ENCODE peak calls at places on chromosomes 4 and X, in five cellular contexts. I is IMR-90, Q is GM23248, S is HCT116, N is mesendoderm. F is an unnamed sample.

GRCh38 chrX:116384406-116384805 is 52.0 kb upstream of the SLC6A14 start:
- DNase-seq in I (peak; percentile 0), Q (peak; percentile 77), S (no peak), N (no peak), F (no peak)

GRCh38 chr4:7190668-7191545 is 1.4 kb upstream of the SORCS2 start:
- DNase-seq in I (no peak), Q (no peak), S (no peak), N (no peak), F (no peak)

GRCh38 chrX:71533850-71534515 is 1.1 kb downstream of the OGT start:
- DNase-seq in I (peak; percentile 32), Q (peak; percentile 59), S (no peak), N (peak; percentile 68), F (peak; percentile 52)

GRCh38 chr4:53924333-53925049 is 139.9 kb downstream of the CHIC2 start:
- DNase-seq in I (no peak), Q (no peak), S (no peak), N (peak; percentile 28), F (no peak)

GRCh38 chrX:91414710-91415109 is 19.9 kb upstream of the PABPC5 start:
- DNase-seq in I (no peak), Q (peak; percentile 51), S (no peak), N (peak; percentile 8), F (no peak)

GRCh38 chr4:112894951-112895350 is 154.5 kb upstream of the ANK2 start:
- DNase-seq in I (no peak), Q (no peak), S (no peak), N (no peak), F (no peak)

GRCh38 chr4:147103403-147103946 is 157.8 kb upstream of the TTC29 start:
- DNase-seq in I (peak; percentile 99), Q (peak; percentile 99), S (no peak), N (no peak), F (peak; percentile 36)

GRCh38 chr4:181219783-181220416 is 1023.3 kb upstream of the TENM3 start:
- DNase-seq in I (no peak), Q (no peak), S (no peak), N (peak; percentile 55), F (no peak)

GRCh38 chrX:9467181-9467580 is 2.3 kb downstream of the TBL1X start:
- DNase-seq in I (no peak), Q (no peak), S (no peak), N (no peak), F (no peak)

GRCh38 chr4:75087416-75087815 is 154.5 kb downstream of the PARM1 start:
- DNase-seq in I (no peak), Q (no peak), S (no peak), N (no peak), F (no peak)

GRCh38 chr4:1463927-1464540 is 57.8 kb upstream of the NKX1-1 start:
- DNase-seq in I (no peak), Q (no peak), S (no peak), N (no peak), F (no peak)

GRCh38 chr4:139337612-139338011 is 35.3 kb upstream of the NDUFC1 start:
- DNase-seq in I (no peak), Q (no peak), S (no peak), N (no peak), F (no peak)

GRCh38 chr4:136650541-136651277 is 881.6 kb downstream of the PCDH18 start:
- DNase-seq in I (peak; percentile 62), Q (no peak), S (peak; percentile 4), N (peak; percentile 31), F (peak; percentile 63)

GRCh38 chr4:2962099-2962455 is 1.1 kb downstream of the NOP14 start:
- DNase-seq in I (no peak), Q (peak; percentile 43), S (no peak), N (no peak), F (peak; percentile 21)

GRCh38 chr4:137994858-137995257 is 247.3 kb downstream of the SLC7A11 start:
- DNase-seq in I (peak; percentile 55), Q (peak; percentile 69), S (no peak), N (no peak), F (no peak)

GRCh38 chr4:150960818-150961217 is 54.3 kb downstream of the LRBA start:
- DNase-seq in I (no peak), Q (peak; percentile 59), S (no peak), N (peak; percentile 77), F (peak; percentile 46)

GRCh38 chr4:787561-787981 is 38.4 kb downstream of the CPLX1 start:
- DNase-seq in I (no peak), Q (no peak), S (no peak), N (no peak), F (no peak)

GRCh38 chr4:172270421-172270820 is 457.2 kb downstream of the GALNTL6 start:
- DNase-seq in I (no peak), Q (peak; percentile 16), S (no peak), N (no peak), F (no peak)

GRCh38 chr4:762211-763190 is 56.9 kb downstream of the PCGF3 start:
- DNase-seq in I (no peak), Q (peak; percentile 37), S (no peak), N (no peak), F (peak; percentile 26)

GRCh38 chr4:46953564-46953963 is 39.8 kb downstream of the GABRA4 start:
- DNase-seq in I (peak; percentile 67), Q (no peak), S (no peak), N (no peak), F (no peak)

GRCh38 chrX:135505356-135505755 is 15.1 kb upstream of the INTS6L start:
- DNase-seq in I (peak; percentile 21), Q (peak; percentile 1), S (no peak), N (no peak), F (no peak)

GRCh38 chr4:137181293-137181899 is 350.9 kb downstream of the PCDH18 start:
- DNase-seq in I (no peak), Q (no peak), S (no peak), N (no peak), F (no peak)

GRCh38 chr4:52721968-52722814 is 29.0 kb downstream of the ERVMER34-1 start:
- DNase-seq in I (peak; percentile 97), Q (peak; percentile 98), S (peak; percentile 81), N (peak; percentile 99), F (peak; percentile 98)

GRCh38 chrX:129139837-129140679 is 383.2 kb downstream of the SMARCA1 start:
- DNase-seq in I (no peak), Q (no peak), S (no peak), N (no peak), F (no peak)

GRCh38 chr4:152316969-152317368 is 218.9 kb downstream of the FBXW7 start:
- DNase-seq in I (peak; percentile 71), Q (peak; percentile 65), S (no peak), N (no peak), F (no peak)

GRCh38 chrX:7139202-7140081 is 8.1 kb upstream of the STS start:
- DNase-seq in I (peak; percentile 92), Q (peak; percentile 85), S (no peak), N (no peak), F (no peak)

GRCh38 chr4:36285784-36286480 is 4.5 kb downstream of the DTHD1 start:
- DNase-seq in I (no peak), Q (no peak), S (peak; percentile 15), N (no peak), F (no peak)

GRCh38 chr4:128690009-128690408 is 119.5 kb upstream of the JADE1 start:
- DNase-seq in I (no peak), Q (no peak), S (no peak), N (no peak), F (no peak)

GRCh38 chrX:136168929-136169735 is 21.8 kb downstream of the FHL1 start:
- DNase-seq in I (peak; percentile 97), Q (peak; percentile 86), S (no peak), N (peak; percentile 95), F (peak; percentile 92)

GRCh38 chrX:13050151-13050550 is 5.7 kb upstream of the FAM9C start:
- DNase-seq in I (no peak), Q (no peak), S (no peak), N (no peak), F (no peak)

GRCh38 chr4:3231431-3231980 is 17.5 kb upstream of the MSANTD1 start:
- DNase-seq in I (no peak), Q (peak; percentile 38), S (no peak), N (no peak), F (no peak)

GRCh38 chr4:2672700-2673099 is 83.4 kb downstream of the TNIP2 start:
- DNase-seq in I (no peak), Q (no peak), S (no peak), N (no peak), F (no peak)

DNA sequence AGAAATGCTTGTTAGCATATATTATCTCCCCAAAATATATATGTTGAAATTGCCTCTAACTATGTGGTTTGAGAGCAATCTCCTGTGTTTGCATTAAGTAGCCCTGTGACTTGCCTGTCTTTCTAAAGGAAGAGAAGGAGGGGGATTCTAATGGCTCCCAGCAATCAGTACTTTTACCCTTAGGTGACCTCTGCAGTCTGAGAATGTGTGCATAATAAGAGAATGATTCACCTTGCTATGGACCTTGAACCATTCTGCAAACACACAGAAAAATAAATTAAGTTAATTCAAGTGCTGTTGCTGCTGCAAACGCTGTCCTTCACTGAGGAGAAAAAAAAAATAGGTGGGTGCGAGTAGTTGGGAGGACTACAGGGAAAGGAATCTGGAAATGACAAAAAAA is 322.2 kb downstream of the IQCM start:
- DNase-seq in I (no peak), Q (peak; percentile 7), S (no peak), N (peak; percentile 50), F (no peak)
- H3K4me2 ChIP-seq in I (no peak overlapping the region), Q (no peak overlapping the region), S (no peak overlapping the region), N (no peak overlapping the region), F (no peak overlapping the region)

GRCh38 chr4:157222764-157223145 is 2.2 kb downstream of the GRIA2 start:
- DNase-seq in I (no peak), Q (no peak), S (no peak), N (peak; percentile 0), F (peak; percentile 1)
- H3K4me3 ChIP-seq in I (peak overlapping the region; percentile 23), Q (peak overlapping the region; percentile 67), S (no peak overlapping the region), N (peak overlapping the region; percentile 65), F (peak overlapping the region; percentile 67)

GRCh38 chr4:41129936-41130440 is 84.4 kb downstream of the APBB2 start:
- DNase-seq in I (no peak), Q (no peak), S (no peak), N (no peak), F (no peak)
- H3K27ac ChIP-seq in I (no peak overlapping the region), Q (no peak overlapping the region), S (no peak overlapping the region), N (no peak overlapping the region), F (no peak overlapping the region)

GRCh38 chrX:28901637-28902036 is 314.4 kb downstream of the IL1RAPL1 start:
- DNase-seq in I (peak; percentile 82), Q (no peak), S (no peak), N (no peak), F (peak; percentile 27)
- H3K4me2 ChIP-seq in I (peak overlapping the region; percentile 54), Q (no peak overlapping the region), S (no peak overlapping the region), N (no peak overlapping the region), F (peak overlapping the region; percentile 47)

DNA sequence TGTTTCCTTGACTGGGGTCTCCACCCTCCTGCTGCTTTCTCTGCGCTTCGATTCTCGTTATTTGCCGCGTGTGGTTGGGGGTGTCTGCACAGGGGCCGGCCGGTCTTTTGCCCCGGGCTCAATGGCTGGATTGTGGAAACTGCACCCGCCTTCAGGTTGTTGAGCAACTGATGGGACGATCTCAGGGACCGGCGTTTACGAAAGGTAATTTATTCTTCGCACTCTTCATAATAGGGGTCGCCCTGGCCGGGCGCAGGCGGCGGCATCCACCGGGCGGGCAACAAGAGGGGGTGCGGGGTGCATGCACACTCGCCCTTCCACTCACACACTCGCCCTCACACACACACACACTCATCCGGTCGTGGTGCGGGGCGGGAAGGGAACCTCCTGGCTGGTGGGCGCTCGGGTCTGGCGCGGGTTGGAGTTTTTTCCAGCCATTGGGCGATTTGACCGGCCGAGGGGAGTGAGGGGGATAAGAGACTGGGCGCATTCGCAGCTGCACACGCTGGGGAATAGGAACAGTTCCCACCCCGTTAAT is 1.5 kb downstream of the ADGRL3 start:
- DNase-seq in I (no peak), Q (no peak), S (no peak), N (peak; percentile 36), F (no peak)
- H3K4me3 ChIP-seq in I (peak overlapping the region; percentile 62), Q (no peak overlapping the region), S (no peak overlapping the region), N (peak overlapping the region; percentile 78), F (no peak overlapping the region)

GRCh38 chr4:76896731-76897521 is 1.0 kb downstream of the SOWAHB start:
- DNase-seq in I (peak; percentile 18), Q (peak; percentile 51), S (no peak), N (peak; percentile 74), F (peak; percentile 35)
- H3K27ac ChIP-seq in I (no peak overlapping the region), Q (no peak overlapping the region), S (peak overlapping the region; percentile 69), N (no peak overlapping the region), F (no peak overlapping the region)